ENCODE peak calls at places on chromosomes 6 and 20, in five cellular contexts. One of them, this sample, is unnamed.
A peak's percentile ranks its signal among the peaks of the same experiment; 100 is the strongest.

GRCh38 chr6:127366281-127367022 is 23.0 kb upstream of the ECHDC1 start:
- DNase-seq in neural progenitor cell: no peak
- DNase-seq in psoas muscle: no peak
- DNase-seq in cardiac muscle cell: no peak
- DNase-seq in foreskin fibroblast: peak; percentile 93
- DNase-seq in this sample: no peak

GRCh38 chr6:147390909-147391536 is 117.5 kb upstream of the SAMD5 start:
- DNase-seq in neural progenitor cell: peak; percentile 47
- DNase-seq in psoas muscle: no peak
- DNase-seq in cardiac muscle cell: peak; percentile 41
- DNase-seq in foreskin fibroblast: peak; percentile 10
- DNase-seq in this sample: no peak

GRCh38 chr6:168034537-168034936 is 37.1 kb downstream of the KIF25 start:
- DNase-seq in neural progenitor cell: peak; percentile 29
- DNase-seq in psoas muscle: no peak
- DNase-seq in cardiac muscle cell: no peak
- DNase-seq in foreskin fibroblast: no peak
- DNase-seq in this sample: no peak

GRCh38 chr20:39090881-39091280 is 128.7 kb downstream of the DHX35 start:
- DNase-seq in neural progenitor cell: peak; percentile 76
- DNase-seq in psoas muscle: no peak
- DNase-seq in cardiac muscle cell: no peak
- DNase-seq in foreskin fibroblast: no peak
- DNase-seq in this sample: no peak

GRCh38 chr6:102114402-102114801 is 720.9 kb downstream of the GRIK2 start:
- DNase-seq in neural progenitor cell: peak; percentile 29
- DNase-seq in psoas muscle: no peak
- DNase-seq in cardiac muscle cell: peak; percentile 45
- DNase-seq in foreskin fibroblast: no peak
- DNase-seq in this sample: no peak

GRCh38 chr6:142621822-142622221 is 320.0 kb downstream of the ADGRG6 start:
- DNase-seq in neural progenitor cell: no peak
- DNase-seq in psoas muscle: no peak
- DNase-seq in cardiac muscle cell: no peak
- DNase-seq in foreskin fibroblast: no peak
- DNase-seq in this sample: no peak

GRCh38 chr6:53673138-53673801 is 7.7 kb upstream of the KLHL31 start:
- DNase-seq in neural progenitor cell: no peak
- DNase-seq in psoas muscle: no peak
- DNase-seq in cardiac muscle cell: no peak
- DNase-seq in foreskin fibroblast: peak; percentile 42
- DNase-seq in this sample: no peak

GRCh38 chr6:75285156-75285639 is 606 bp upstream of the TMEM30A start:
- DNase-seq in neural progenitor cell: no peak
- DNase-seq in psoas muscle: no peak
- DNase-seq in cardiac muscle cell: no peak
- DNase-seq in foreskin fibroblast: no peak
- DNase-seq in this sample: no peak

GRCh38 chr6:84050408-84050807 is 16.8 kb downstream of the MRAP2 start:
- DNase-seq in neural progenitor cell: no peak
- DNase-seq in psoas muscle: no peak
- DNase-seq in cardiac muscle cell: no peak
- DNase-seq in foreskin fibroblast: no peak
- DNase-seq in this sample: no peak

GRCh38 chr6:3324262-3324942 is 65.7 kb downstream of the PSMG4 start:
- DNase-seq in neural progenitor cell: no peak
- DNase-seq in psoas muscle: no peak
- DNase-seq in cardiac muscle cell: no peak
- DNase-seq in foreskin fibroblast: peak; percentile 25
- DNase-seq in this sample: no peak

GRCh38 chr6:125745281-125746018 is 4.0 kb upstream of the HEY2 start:
- DNase-seq in neural progenitor cell: peak; percentile 33
- DNase-seq in psoas muscle: peak; percentile 44
- DNase-seq in cardiac muscle cell: peak; percentile 57
- DNase-seq in foreskin fibroblast: no peak
- DNase-seq in this sample: no peak

GRCh38 chr20:13341737-13342393 is 120.8 kb downstream of the ISM1 start:
- DNase-seq in neural progenitor cell: no peak
- DNase-seq in psoas muscle: no peak
- DNase-seq in cardiac muscle cell: no peak
- DNase-seq in foreskin fibroblast: peak; percentile 34
- DNase-seq in this sample: no peak

GRCh38 chr6:26129656-26130055 is 42.4 kb downstream of the HFE start:
- DNase-seq in neural progenitor cell: no peak
- DNase-seq in psoas muscle: no peak
- DNase-seq in cardiac muscle cell: no peak
- DNase-seq in foreskin fibroblast: no peak
- DNase-seq in this sample: no peak

GRCh38 chr6:20212392-20213111 is at the start of gene MBOAT1:
- DNase-seq in neural progenitor cell: peak; percentile 83
- DNase-seq in psoas muscle: peak; percentile 94
- DNase-seq in cardiac muscle cell: peak; percentile 94
- DNase-seq in foreskin fibroblast: peak; percentile 93
- DNase-seq in this sample: peak; percentile 71

GRCh38 chr6:91653954-91654843 is 1067.3 kb upstream of the MAP3K7 start:
- DNase-seq in neural progenitor cell: peak; percentile 20
- DNase-seq in psoas muscle: no peak
- DNase-seq in cardiac muscle cell: no peak
- DNase-seq in foreskin fibroblast: no peak
- DNase-seq in this sample: no peak

GRCh38 chr6:3421763-3422456 is 34.9 kb downstream of the SLC22A23 start:
- DNase-seq in neural progenitor cell: no peak
- DNase-seq in psoas muscle: no peak
- DNase-seq in cardiac muscle cell: no peak
- DNase-seq in foreskin fibroblast: peak; percentile 51
- DNase-seq in this sample: no peak

GRCh38 chr20:10902836-10903410 is 229.1 kb upstream of the JAG1 start:
- DNase-seq in neural progenitor cell: no peak
- DNase-seq in psoas muscle: no peak
- DNase-seq in cardiac muscle cell: no peak
- DNase-seq in foreskin fibroblast: no peak
- DNase-seq in this sample: no peak

GRCh38 chr20:23540624-23541023 is 27.7 kb downstream of the CST9L start:
- DNase-seq in neural progenitor cell: no peak
- DNase-seq in psoas muscle: no peak
- DNase-seq in cardiac muscle cell: no peak
- DNase-seq in foreskin fibroblast: no peak
- DNase-seq in this sample: no peak

GRCh38 chr6:45746046-45746445 is 269.6 kb downstream of the CLIC5 start:
- DNase-seq in neural progenitor cell: no peak
- DNase-seq in psoas muscle: no peak
- DNase-seq in cardiac muscle cell: no peak
- DNase-seq in foreskin fibroblast: peak; percentile 47
- DNase-seq in this sample: no peak

GRCh38 chr6:39446909-39447308 is 124.4 kb upstream of the KCNK16 start:
- DNase-seq in neural progenitor cell: no peak
- DNase-seq in psoas muscle: no peak
- DNase-seq in cardiac muscle cell: no peak
- DNase-seq in foreskin fibroblast: no peak
- DNase-seq in this sample: no peak

GRCh38 chr6:36826520-36827227 is 12.6 kb downstream of the CPNE5 start:
- DNase-seq in neural progenitor cell: no peak
- DNase-seq in psoas muscle: no peak
- DNase-seq in cardiac muscle cell: no peak
- DNase-seq in foreskin fibroblast: no peak
- DNase-seq in this sample: no peak

GRCh38 chr6:31016659-31017299 is 6.5 kb downstream of the MUC22 start:
- DNase-seq in neural progenitor cell: no peak
- DNase-seq in psoas muscle: no peak
- DNase-seq in cardiac muscle cell: no peak
- DNase-seq in foreskin fibroblast: no peak
- DNase-seq in this sample: no peak

GRCh38 chr6:168363302-168363701 is 43.7 kb upstream of the DACT2 start:
- DNase-seq in neural progenitor cell: no peak
- DNase-seq in psoas muscle: no peak
- DNase-seq in cardiac muscle cell: no peak
- DNase-seq in foreskin fibroblast: no peak
- DNase-seq in this sample: no peak

GRCh38 chr6:134741193-134741521 is 208.7 kb downstream of the ALDH8A1 start:
- DNase-seq in neural progenitor cell: peak; percentile 32
- DNase-seq in psoas muscle: no peak
- DNase-seq in cardiac muscle cell: peak; percentile 9
- DNase-seq in foreskin fibroblast: no peak
- DNase-seq in this sample: no peak

GRCh38 chr20:44448753-44449546 is 26.7 kb upstream of the TTPAL start:
- DNase-seq in neural progenitor cell: peak; percentile 69
- DNase-seq in psoas muscle: no peak
- DNase-seq in cardiac muscle cell: no peak
- DNase-seq in foreskin fibroblast: no peak
- DNase-seq in this sample: peak; percentile 11
- TF ChIP-seq CTCF in neural progenitor cell: peak; percentile 65
- TF ChIP-seq CTCF in psoas muscle: no peak
- TF ChIP-seq CTCF in cardiac muscle cell: peak; percentile 42
- TF ChIP-seq CTCF in foreskin fibroblast: peak; percentile 22
- TF ChIP-seq CTCF in this sample: peak; percentile 42

GRCh38 chr20:47461120-47461685 is 40.5 kb upstream of the NCOA3 start:
- DNase-seq in neural progenitor cell: no peak
- DNase-seq in psoas muscle: no peak
- DNase-seq in cardiac muscle cell: no peak
- DNase-seq in foreskin fibroblast: no peak
- DNase-seq in this sample: no peak

GRCh38 chr20:47465335-47466090 is 36.2 kb upstream of the NCOA3 start:
- DNase-seq in neural progenitor cell: no peak
- DNase-seq in psoas muscle: no peak
- DNase-seq in cardiac muscle cell: no peak
- DNase-seq in foreskin fibroblast: no peak
- DNase-seq in this sample: no peak

GRCh38 chr20:47466193-47466592 is 35.5 kb upstream of the NCOA3 start:
- DNase-seq in neural progenitor cell: no peak
- DNase-seq in psoas muscle: no peak
- DNase-seq in cardiac muscle cell: no peak
- DNase-seq in foreskin fibroblast: peak; percentile 62
- DNase-seq in this sample: no peak

GRCh38 chr20:47466704-47467459 is 34.8 kb upstream of the NCOA3 start:
- DNase-seq in neural progenitor cell: no peak
- DNase-seq in psoas muscle: no peak
- DNase-seq in cardiac muscle cell: no peak
- DNase-seq in foreskin fibroblast: no peak
- DNase-seq in this sample: no peak

DNA sequence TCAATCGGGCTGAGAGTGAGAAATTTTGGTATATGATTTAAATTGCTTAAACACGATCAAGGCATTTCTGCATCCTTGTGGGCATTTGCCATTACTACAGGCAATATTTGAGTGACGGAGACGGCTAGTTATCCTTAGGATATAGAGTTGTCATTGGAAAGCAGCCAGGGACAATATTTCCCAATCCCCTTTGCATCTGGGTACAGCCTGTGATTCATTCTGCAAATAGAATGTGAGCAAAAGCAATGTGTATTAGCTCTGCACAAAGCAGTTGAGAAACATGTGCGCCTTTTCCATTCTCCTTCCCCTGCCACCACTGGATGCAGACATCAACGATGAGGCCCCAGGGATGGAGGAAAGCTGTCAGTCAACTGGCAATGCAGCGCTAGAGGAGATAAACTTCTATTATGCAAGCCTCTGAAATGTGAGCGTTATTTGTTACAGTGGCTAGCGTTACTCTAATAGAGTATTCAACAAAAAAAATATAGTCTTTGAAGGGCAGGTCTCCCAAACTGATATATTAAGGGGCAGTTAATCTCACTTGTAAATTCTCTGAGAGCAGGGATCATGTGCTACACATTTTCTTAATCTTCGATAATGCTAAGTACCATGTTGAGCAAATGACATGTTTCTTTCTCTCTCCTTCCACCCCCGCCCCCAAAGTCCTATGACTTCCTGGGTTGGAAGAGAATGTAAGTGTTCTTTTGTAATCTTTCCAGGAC is 37.1 kb upstream of the NCOA3 start:
- DNase-seq in neural progenitor cell: no peak
- DNase-seq in psoas muscle: peak; percentile 80
- DNase-seq in cardiac muscle cell: no peak
- DNase-seq in foreskin fibroblast: peak; percentile 98
- DNase-seq in this sample: no peak
- TF ChIP-seq CTCF in neural progenitor cell: peak; percentile 10
- TF ChIP-seq CTCF in psoas muscle: peak; percentile 41
- TF ChIP-seq CTCF in cardiac muscle cell: peak; percentile 44
- TF ChIP-seq CTCF in foreskin fibroblast: peak; percentile 37
- TF ChIP-seq CTCF in this sample: peak; percentile 47

DNA sequence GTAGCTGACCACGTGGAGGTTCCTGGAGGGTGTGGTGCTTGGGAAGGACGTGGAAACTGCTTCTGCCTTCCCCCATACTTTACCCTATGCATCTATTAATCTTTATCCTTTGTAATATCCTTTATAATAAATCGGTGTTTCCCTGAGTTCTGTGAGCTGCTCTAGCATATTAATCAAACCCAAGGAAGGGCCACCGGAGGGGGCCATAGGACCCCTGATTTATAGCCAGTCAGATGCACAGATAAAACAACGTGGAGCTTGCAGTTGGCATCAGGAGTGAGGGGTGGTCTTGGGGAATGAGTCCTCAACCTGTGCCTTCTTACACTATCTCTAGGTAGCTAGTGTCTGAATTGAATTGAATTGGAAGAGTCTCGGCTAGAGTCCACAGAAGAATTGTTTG is 36.5 kb upstream of the TFAP2A start:
- DNase-seq in neural progenitor cell: no peak
- DNase-seq in psoas muscle: no peak
- DNase-seq in cardiac muscle cell: no peak
- DNase-seq in foreskin fibroblast: no peak
- DNase-seq in this sample: no peak
- TF ChIP-seq CTCF in neural progenitor cell: peak; percentile 29
- TF ChIP-seq CTCF in psoas muscle: no peak
- TF ChIP-seq CTCF in cardiac muscle cell: no peak
- TF ChIP-seq CTCF in foreskin fibroblast: no peak
- TF ChIP-seq CTCF in this sample: no peak

DNA sequence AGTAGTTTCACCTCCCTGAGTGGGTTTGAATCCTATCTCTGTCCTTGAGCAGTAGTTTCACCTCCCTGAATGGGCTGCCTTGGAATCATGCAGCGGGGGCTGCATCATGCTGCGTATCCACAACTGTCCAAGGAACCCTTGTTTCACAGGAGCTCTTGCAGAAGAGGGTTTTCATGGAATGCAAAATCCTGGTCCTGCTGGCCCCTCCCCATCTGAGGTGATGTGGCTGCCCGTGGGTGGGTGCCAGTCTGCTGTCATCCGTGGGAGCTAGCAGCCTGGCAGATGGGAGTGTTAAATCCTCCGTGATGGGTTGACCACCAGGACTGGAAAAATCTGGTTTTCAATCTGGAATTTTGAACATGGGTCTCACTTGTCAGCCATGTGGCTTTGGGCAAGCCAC is 21.7 kb downstream of the ZBP1 start:
- DNase-seq in neural progenitor cell: no peak
- DNase-seq in psoas muscle: peak; percentile 31
- DNase-seq in cardiac muscle cell: no peak
- DNase-seq in foreskin fibroblast: no peak
- DNase-seq in this sample: no peak
- TF ChIP-seq CTCF in neural progenitor cell: no peak
- TF ChIP-seq CTCF in psoas muscle: no peak
- TF ChIP-seq CTCF in cardiac muscle cell: no peak
- TF ChIP-seq CTCF in foreskin fibroblast: no peak
- TF ChIP-seq CTCF in this sample: no peak

GRCh38 chr6:15770347-15771143 is 107.7 kb upstream of the DTNBP1 start:
- DNase-seq in neural progenitor cell: no peak
- DNase-seq in psoas muscle: no peak
- DNase-seq in cardiac muscle cell: no peak
- DNase-seq in foreskin fibroblast: peak; percentile 20
- DNase-seq in this sample: no peak
- TF ChIP-seq CTCF in neural progenitor cell: no peak
- TF ChIP-seq CTCF in psoas muscle: no peak
- TF ChIP-seq CTCF in cardiac muscle cell: peak; percentile 8
- TF ChIP-seq CTCF in foreskin fibroblast: no peak
- TF ChIP-seq CTCF in this sample: no peak

GRCh38 chr20:50191566-50192363 is 1.1 kb downstream of the CEBPB start:
- DNase-seq in neural progenitor cell: peak; percentile 84
- DNase-seq in psoas muscle: peak; percentile 76
- DNase-seq in cardiac muscle cell: peak; percentile 79
- DNase-seq in foreskin fibroblast: no peak
- DNase-seq in this sample: peak; percentile 63
- TF ChIP-seq CTCF in neural progenitor cell: peak; percentile 49
- TF ChIP-seq CTCF in psoas muscle: peak; percentile 54
- TF ChIP-seq CTCF in cardiac muscle cell: peak; percentile 20
- TF ChIP-seq CTCF in foreskin fibroblast: no peak
- TF ChIP-seq CTCF in this sample: peak; percentile 72

This sample was measured in neural crest cell.